ENCODE peak calls at places on chromosomes 12 and 14, in seven cellular contexts. U is heart left ventricle, O is suprapubic skin, R is lung, K is psoas muscle, G is fibroblast of lung, Z is HepG2. A is an unnamed sample. For H3K4me1 and H3K36me3, the result is how much of the 10 kb centered on the place peaks cover.

GRCh38 chr12:96698965-96699364 is 208.1 kb upstream of the NEDD1 start:
- DNase-seq in U (no peak), K (no peak), R (no peak), O (no peak), G (no peak), Z (no peak), A (no peak)

GRCh38 chr14:51327376-51327775 is 87.3 kb downstream of the TMX1 start:
- DNase-seq in O (no peak), R (no peak), K (no peak), U (no peak), G (peak), Z (no peak), A (no peak)

GRCh38 chr12:33721561-33721960 is 281.9 kb upstream of the SYT10 start:
- DNase-seq in R (no peak), G (no peak), K (no peak), U (no peak), O (no peak), Z (no peak), A (no peak)

GRCh38 chr14:105477659-105478623 is 3.3 kb downstream of the CRIP2 start:
- DNase-seq in R (no peak), O (no peak), U (no peak), G (no peak), K (no peak), Z (no peak), A (peak)

GRCh38 chr12:6684609-6685008 is 4.6 kb downstream of the ZNF384 start:
- DNase-seq in G (no peak), K (no peak), Z (peak), O (no peak), R (no peak), U (no peak), A (no peak)

GRCh38 chr12:81949721-81950120 is 190.6 kb upstream of the PPFIA2 start:
- DNase-seq in R (no peak), U (no peak), K (no peak), G (no peak), Z (no peak), O (no peak), A (no peak)

GRCh38 chr12:95740751-95741150 is 49.8 kb downstream of the NTN4 start:
- DNase-seq in U (no peak), G (no peak), O (no peak), K (no peak), R (no peak), Z (no peak), A (no peak)

GRCh38 chr14:56422703-56423213 is 156.8 kb upstream of the TMEM260 start:
- DNase-seq in R (peak), K (peak), G (peak), O (no peak), Z (peak), U (no peak), A (no peak)

GRCh38 chr12:76277480-76277879 is 70.7 kb downstream of the BBS10 start:
- DNase-seq in O (no peak), G (peak), K (no peak), Z (no peak), R (no peak), U (no peak), A (no peak)

GRCh38 chr14:64841121-64841611 is 38.5 kb downstream of the SPTB start:
- DNase-seq in O (no peak), K (peak), G (peak), Z (peak), U (no peak), R (no peak), A (no peak)

GRCh38 chr14:94509356-94509755 is at the start of gene SERPINA12:
- DNase-seq in U (no peak), Z (no peak), G (no peak), R (no peak), K (no peak), O (no peak), A (no peak)

GRCh38 chr14:104356738-104357688 is 218.6 kb downstream of the KIF26A start:
- DNase-seq in R (no peak), O (peak), U (no peak), G (no peak), Z (no peak), K (peak), A (no peak)

GRCh38 chr12:96150442-96150841 is 43.7 kb upstream of the ELK3 start:
- DNase-seq in R (no peak), G (no peak), K (no peak), U (no peak), Z (no peak), O (no peak), A (no peak)

GRCh38 chr12:66103011-66103913 is 27.3 kb downstream of the LLPH start:
- DNase-seq in O (no peak), R (no peak), Z (no peak), G (no peak), U (no peak), K (no peak), A (no peak)

GRCh38 chr12:75812341-75813018 is 219.1 kb downstream of the PHLDA1 start:
- DNase-seq in R (no peak), K (no peak), Z (no peak), G (peak), O (no peak), U (no peak), A (no peak)

GRCh38 chr14:92368001-92368400 is 45.0 kb downstream of the SLC24A4 start:
- DNase-seq in G (no peak), R (no peak), K (no peak), O (no peak), U (no peak), Z (no peak), A (no peak)

DNA sequence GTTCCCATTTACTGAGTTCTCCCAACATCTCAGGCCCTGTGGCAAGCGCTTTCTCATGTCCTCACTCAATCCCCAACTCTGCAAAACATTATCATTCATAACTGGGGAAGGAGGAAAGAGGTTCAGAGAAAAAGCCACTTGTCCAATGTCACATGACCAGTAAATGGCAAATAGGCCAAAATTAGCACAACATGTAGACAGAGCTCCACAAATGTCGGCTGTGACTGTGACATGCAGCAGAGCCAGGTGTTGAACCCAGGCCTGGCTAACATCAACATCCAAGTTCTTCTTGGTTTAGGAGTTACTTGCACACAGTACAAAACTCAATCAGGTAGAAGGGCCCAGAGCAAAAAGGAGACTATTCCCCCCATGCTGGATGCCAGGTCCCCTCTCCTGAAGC is 10.8 kb downstream of the KCTD10 start:
- DNase-seq in U (no peak), K (no peak), Z (no peak), O (no peak), G (no peak), R (no peak), A (no peak)
- H3K4me1 ChIP-seq in U (half or more), K (half or more), Z (under half), O (half or more), G (half or more), R (half or more), A (half or more)

GRCh38 chr12:104342635-104343249 is 39.2 kb downstream of the EID3 start:
- DNase-seq in K (no peak), R (no peak), U (no peak), G (no peak), O (no peak), Z (no peak), A (no peak)
- H3K36me3 ChIP-seq in K (half or more), R (under half), U (half or more), G (under half), O (half or more), Z (half or more), A (under half)

GRCh38 chr12:108837680-108838079 is 19.7 kb downstream of the SSH1 start:
- DNase-seq in Z (no peak), U (no peak), G (peak), O (no peak), K (peak), R (no peak), A (no peak)
- H3K4me1 ChIP-seq in Z (under half), U (half or more), G (half or more), O (half or more), K (half or more), R (under half), A (half or more)

GRCh38 chr12:121245951-121246350 is 36.0 kb downstream of the P2RX4 start:
- DNase-seq in K (no peak), O (no peak), R (no peak), Z (no peak), U (no peak), G (no peak), A (no peak)
- H3K36me3 ChIP-seq in K (half or more), O (half or more), R (half or more), Z (half or more), U (half or more), G (under half), A (under half)